ENCODE peak calls at places on chromosomes 13 and 19, in eight cellular contexts. R, B, D, T, Q, I, E and U are unnamed samples.

GRCh38 chr19:5801796-5802616 is 2.9 kb upstream of the NRTN start:
- DNase-seq in I (no peak), B (no peak), D (no peak), E (no peak), R (no peak), T (no peak), Q (no peak), U (no peak)

GRCh38 chr19:5294403-5295160 is 46.0 kb downstream of the PTPRS start:
- DNase-seq in E (no peak), T (no peak), I (no peak), D (no peak), R (no peak), Q (no peak), B (no peak), U (no peak)

GRCh38 chr13:51255556-51255955 is 33.4 kb downstream of the FAM124A start:
- DNase-seq in R (no peak), B (no peak), Q (no peak), E (no peak), T (no peak), D (no peak), I (no peak), U (no peak)

GRCh38 chr13:111925146-111925875 is 141.6 kb upstream of the SOX1 start:
- DNase-seq in E (no peak), D (no peak), I (no peak), Q (no peak), B (no peak), T (no peak), R (no peak), U (no peak)

GRCh38 chr19:53553865-53554791 is 16.2 kb downstream of the ZNF331 start:
- DNase-seq in T (peak; percentile 68), B (peak; percentile 57), D (peak; percentile 82), Q (peak; percentile 85), E (peak; percentile 88), I (peak; percentile 61), R (peak; percentile 92), U (peak; percentile 91)

GRCh38 chr19:37899453-37899852 is 6.9 kb downstream of the WDR87 start:
- DNase-seq in I (no peak), T (no peak), R (no peak), D (no peak), B (no peak), Q (no peak), E (no peak), U (no peak)

GRCh38 chr13:64362564-64362963 is 2867.6 kb downstream of the PCDH9 start:
- DNase-seq in Q (no peak), D (no peak), R (no peak), E (no peak), B (no peak), T (no peak), I (no peak), U (no peak)

GRCh38 chr19:17692566-17692965 is 4.4 kb upstream of the UNC13A start:
- DNase-seq in T (no peak), E (no peak), Q (no peak), D (no peak), B (no peak), I (no peak), R (no peak), U (no peak)

GRCh38 chr13:61810065-61810464 is 394.4 kb upstream of the PCDH20 start:
- DNase-seq in D (no peak), R (no peak), T (no peak), B (no peak), I (no peak), Q (no peak), E (no peak), U (no peak)

GRCh38 chr13:98938801-98939200 is 39.1 kb downstream of the DOCK9 start:
- DNase-seq in R (no peak), I (no peak), T (no peak), D (no peak), B (no peak), E (no peak), Q (no peak), U (no peak)

GRCh38 chr13:50608357-50608756 is 235.1 kb downstream of the DLEU7 start:
- DNase-seq in Q (no peak), D (no peak), I (no peak), R (no peak), E (no peak), B (no peak), T (no peak), U (no peak)

GRCh38 chr13:36582977-36583376 is 90.8 kb upstream of the SERTM1 start:
- DNase-seq in Q (no peak), I (no peak), D (no peak), T (no peak), E (no peak), R (no peak), B (no peak), U (no peak)

GRCh38 chr19:19366691-19367396 is 38.6 kb upstream of the GATAD2A start:
- DNase-seq in E (peak; percentile 86), R (peak; percentile 86), I (no peak), T (peak; percentile 39), Q (peak; percentile 77), D (peak; percentile 67), B (peak; percentile 37), U (peak; percentile 52)

DNA sequence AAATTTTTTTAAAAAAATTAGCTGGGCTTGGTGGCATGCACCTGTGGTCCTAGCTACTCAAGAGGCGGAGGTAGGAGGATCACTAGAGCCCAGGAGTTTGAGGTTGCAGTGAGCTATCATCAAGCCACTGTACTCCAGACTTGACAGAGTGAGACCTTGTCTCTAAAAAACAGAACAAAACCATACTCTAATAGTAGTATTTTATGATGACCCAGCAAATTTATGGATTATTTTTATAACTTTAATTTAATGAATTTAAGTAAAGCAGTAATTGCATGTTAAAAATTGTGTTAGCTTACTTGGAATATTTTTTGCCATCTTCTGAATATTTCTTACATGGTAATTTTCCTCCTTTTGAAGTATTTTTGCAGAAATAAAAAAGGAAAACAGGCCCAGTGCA is 48.3 kb downstream of the ZIC2 start:
- DNase-seq in Q (no peak), B (no peak), D (no peak), R (no peak), T (no peak), E (no peak), I (no peak), U (no peak)
- TF ChIP-seq CTCF in Q (no peak), B (no peak), D (no peak), R (no peak), T (no peak), E (no peak), I (no peak), U (no peak)

GRCh38 chr13:38766799-38767198 is 79.9 kb downstream of the FREM2 start:
- DNase-seq in D (no peak), R (no peak), E (no peak), Q (no peak), B (no peak), T (no peak), I (no peak), U (no peak)

GRCh38 chr13:38758278-38758677 is 71.4 kb downstream of the FREM2 start:
- DNase-seq in B (no peak), E (no peak), Q (no peak), I (no peak), T (no peak), D (no peak), R (no peak), U (no peak)

GRCh38 chr13:38759390-38759789 is 72.5 kb downstream of the FREM2 start:
- DNase-seq in Q (no peak), E (no peak), R (no peak), I (no peak), D (no peak), T (no peak), B (no peak), U (no peak)

GRCh38 chr13:38767506-38768265 is 80.8 kb downstream of the FREM2 start:
- DNase-seq in E (no peak), R (no peak), I (no peak), Q (no peak), B (no peak), T (no peak), D (no peak), U (no peak)

DNA sequence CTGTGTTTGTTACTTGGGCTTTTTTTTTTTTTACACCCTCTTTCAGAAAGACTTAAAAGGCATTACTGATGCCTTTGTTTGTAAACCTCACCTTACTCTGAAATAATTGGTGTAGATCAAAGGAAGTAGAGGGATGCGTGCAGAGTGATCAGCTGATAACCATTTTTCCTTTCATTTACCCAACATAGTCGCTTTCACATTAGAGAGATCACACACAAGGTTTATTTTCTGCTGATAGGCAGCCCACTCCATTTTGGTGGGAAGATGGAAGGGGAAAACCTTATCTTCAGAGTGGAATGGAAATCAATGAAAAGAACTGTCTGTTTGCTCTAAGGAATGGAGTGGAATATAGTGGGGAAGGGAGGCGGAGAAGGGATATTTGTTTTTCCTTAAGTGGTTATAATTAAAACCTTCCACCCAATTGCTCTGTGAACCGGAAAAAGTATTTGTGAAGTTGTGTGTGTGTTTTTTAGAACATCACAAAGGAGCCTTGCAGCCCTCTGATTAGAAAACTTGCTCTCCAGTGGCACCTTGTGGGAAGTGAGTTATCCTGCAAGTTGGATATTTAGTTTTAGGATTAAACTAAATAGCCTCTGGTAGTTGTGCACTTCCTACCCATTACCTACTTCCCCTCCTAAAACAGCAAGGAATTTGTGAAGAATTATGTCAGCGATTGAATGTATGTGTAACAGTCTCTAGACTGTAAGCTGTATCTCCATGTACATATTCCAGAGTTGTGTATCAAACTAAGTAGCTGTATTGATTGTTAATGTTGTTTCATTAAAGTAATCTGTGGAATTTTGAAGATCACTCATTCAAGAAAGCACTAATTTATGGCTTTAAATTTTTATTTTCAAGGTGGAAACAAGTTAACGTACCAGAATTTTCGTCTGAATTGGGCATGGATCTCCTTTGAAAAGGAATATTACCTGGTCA is 76.8 kb downstream of the FREM2 start:
- DNase-seq in Q (no peak), B (no peak), T (no peak), D (peak; percentile 22), R (no peak), E (no peak), I (no peak), U (no peak)
- H3K27ac ChIP-seq in Q (no peak overlapping the region), B (no peak overlapping the region), T (no peak overlapping the region), D (no peak overlapping the region), R (peak overlapping the region; percentile 48), E (no peak overlapping the region), I (no peak overlapping the region), U (no peak overlapping the region)

GRCh38 chr19:29578349-29578748 is 27.7 kb upstream of the POP4 start:
- DNase-seq in R (no peak), B (no peak), D (no peak), I (no peak), Q (no peak), T (no peak), E (no peak), U (no peak)

GRCh38 chr19:29576761-29577661 is 29.1 kb upstream of the POP4 start:
- DNase-seq in I (no peak), E (no peak), Q (no peak), R (no peak), T (no peak), B (no peak), D (no peak), U (no peak)

GRCh38 chr19:29574518-29574917 is 31.6 kb upstream of the POP4 start:
- DNase-seq in I (no peak), D (no peak), Q (no peak), B (no peak), R (no peak), E (no peak), T (no peak), U (no peak)

GRCh38 chr19:29577662-29577963 is 28.5 kb upstream of the POP4 start:
- DNase-seq in D (no peak), R (no peak), Q (no peak), E (no peak), T (no peak), B (no peak), I (no peak), U (no peak)

GRCh38 chr19:29576043-29576442 is 30.0 kb upstream of the POP4 start:
- DNase-seq in B (no peak), D (no peak), R (no peak), E (no peak), T (no peak), I (no peak), Q (no peak), U (no peak)
- TF ChIP-seq CTCF in B (no peak), D (no peak), R (no peak), E (no peak), T (peak; percentile 8), I (no peak), Q (no peak), U (no peak)

GRCh38 chr13:110216006-110216402 is 91.0 kb downstream of the COL4A1 start:
- DNase-seq in D (no peak), E (no peak), Q (no peak), I (no peak), B (no peak), R (no peak), T (no peak), U (no peak)
- H3K27ac ChIP-seq in D (peak overlapping the region; percentile 47), E (peak overlapping the region; percentile 71), Q (no peak overlapping the region), I (peak overlapping the region; percentile 89), B (peak overlapping the region; percentile 35), R (peak overlapping the region; percentile 25), T (peak overlapping the region; percentile 42), U (no peak overlapping the region)